ENCODE peak calls at places on chromosome 13, in four cellular contexts. N is colonic mucosa, G is pancreas, E is thyroid gland. Z is an unnamed sample. For H3K27me3, the result is how much of the 10 kb centered on the place peaks cover.

GRCh38 chr13:110616103-110617101 is 1.1 kb downstream of the NAXD start:
- DNase-seq in N (peak), G (peak), E (peak), Z (peak)

GRCh38 chr13:99822820-99823219 is 148.7 kb downstream of the ZIC5 start:
- DNase-seq in N (no peak), G (no peak), E (no peak), Z (no peak)

GRCh38 chr13:95137096-95137495 is 164.2 kb downstream of the ABCC4 start:
- DNase-seq in N (no peak), G (no peak), E (no peak), Z (no peak)

GRCh38 chr13:112688560-112689497 is 1.0 kb upstream of the ATP11A start:
- DNase-seq in N (peak), G (no peak), E (peak), Z (peak)

GRCh38 chr13:39942901-39943273 is 287.4 kb downstream of the COG6 start:
- DNase-seq in N (peak), G (peak), E (peak), Z (peak)

GRCh38 chr13:109154546-109154945 is 525.1 kb downstream of the MYO16 start:
- DNase-seq in N (no peak), G (no peak), E (peak), Z (no peak)

GRCh38 chr13:57633950-57634828 is 2.6 kb downstream of the PCDH17 start:
- DNase-seq in N (no peak), G (peak), E (no peak), Z (peak)

GRCh38 chr13:79225487-79226232 is 180.4 kb downstream of the RBM26 start:
- DNase-seq in N (no peak), G (no peak), E (no peak), Z (no peak)

GRCh38 chr13:51920267-51920666 is 58.5 kb downstream of the CCDC70 start:
- DNase-seq in N (no peak), G (no peak), E (no peak), Z (no peak)

GRCh38 chr13:44107357-44108121 is 227.8 kb downstream of the LACC1 start:
- DNase-seq in N (peak), G (no peak), E (no peak), Z (no peak)

GRCh38 chr13:29994911-29995601 is 144.6 kb upstream of the UBL3 start:
- DNase-seq in N (no peak), G (no peak), E (no peak), Z (peak)

GRCh38 chr13:74132768-74133656 is 1.2 kb downstream of the KLF12 start:
- DNase-seq in N (peak), G (no peak), E (peak), Z (peak)

GRCh38 chr13:45331981-45332830 is 8.8 kb downstream of the TPT1 start:
- DNase-seq in N (no peak), G (no peak), E (no peak), Z (no peak)

GRCh38 chr13:46992383-46992952 is 95.6 kb upstream of the HTR2A start:
- DNase-seq in N (no peak), G (no peak), E (no peak), Z (no peak)

GRCh38 chr13:21670006-21670882 is 629 bp upstream of the FGF9 start:
- DNase-seq in N (peak), G (peak), E (peak), Z (peak)

GRCh38 chr13:114338959-114339358 is 24.7 kb downstream of the CHAMP1 start:
- DNase-seq in N (no peak), G (no peak), E (no peak), Z (no peak)

GRCh38 chr13:107185889-107186288 is 618.0 kb upstream of the ARGLU1 start:
- DNase-seq in N (no peak), G (no peak), E (no peak), Z (no peak)

GRCh38 chr13:110232146-110232545 is 74.8 kb downstream of the COL4A1 start:
- DNase-seq in N (no peak), G (no peak), E (no peak), Z (no peak)

GRCh38 chr13:98279473-98280175 is 102.6 kb upstream of the RNF113B start:
- DNase-seq in N (no peak), G (no peak), E (peak), Z (no peak)

GRCh38 chr13:43991773-43992201 is 112.1 kb downstream of the LACC1 start:
- DNase-seq in N (no peak), G (no peak), E (no peak), Z (no peak)

GRCh38 chr13:98576963-98577822 is at the start of gene STK24:
- DNase-seq in N (peak), G (peak), E (peak), Z (peak)

GRCh38 chr13:95403349-95404140 is 102.3 kb upstream of the ABCC4 start:
- DNase-seq in N (no peak), G (no peak), E (peak), Z (no peak)

GRCh38 chr13:113941571-113942191 is 32.2 kb downstream of the C13orf46 start:
- DNase-seq in N (no peak), G (no peak), E (no peak), Z (no peak)

GRCh38 chr13:106109391-106109791 is 426.1 kb downstream of the EFNB2 start:
- DNase-seq in N (no peak), G (no peak), E (no peak), Z (no peak)

GRCh38 chr13:106155411-106155810 is 380.1 kb downstream of the EFNB2 start:
- DNase-seq in N (no peak), G (no peak), E (no peak), Z (no peak)

GRCh38 chr13:30119476-30119875 is 187.9 kb downstream of the KATNAL1 start:
- DNase-seq in N (no peak), G (no peak), E (no peak), Z (no peak)

GRCh38 chr13:95896302-95896701 is 156.9 kb downstream of the UGGT2 start:
- DNase-seq in N (no peak), G (no peak), E (no peak), Z (no peak)

GRCh38 chr13:67120872-67121531 is 109.1 kb downstream of the PCDH9 start:
- DNase-seq in N (no peak), G (no peak), E (no peak), Z (no peak)

GRCh38 chr13:113005076-113005865 is 36.3 kb downstream of the MCF2L start:
- DNase-seq in N (no peak), G (no peak), E (no peak), Z (no peak)

GRCh38 chr13:42617262-42617661 is 43.3 kb downstream of the TNFSF11 start:
- DNase-seq in N (no peak), G (no peak), E (no peak), Z (no peak)

GRCh38 chr13:100363874-100364273 is 224.7 kb downstream of the GGACT start:
- DNase-seq in N (no peak), G (no peak), E (no peak), Z (no peak)

GRCh38 chr13:33015275-33015674 is 948 bp upstream of the KL start:
- DNase-seq in N (no peak), G (no peak), E (no peak), Z (peak)

GRCh38 chr13:74067818-74068217 is 66.4 kb downstream of the KLF12 start:
- DNase-seq in N (no peak), G (no peak), E (no peak), Z (no peak)

GRCh38 chr13:29801737-29802305 is 48.6 kb downstream of the UBL3 start:
- DNase-seq in N (no peak), G (no peak), E (no peak), Z (no peak)

GRCh38 chr13:69474286-69474685 is 633.3 kb upstream of the ATXN8OS start:
- DNase-seq in N (no peak), G (no peak), E (no peak), Z (no peak)

GRCh38 chr13:97359181-97360057 is 74.5 kb upstream of the RAP2A start:
- DNase-seq in N (peak), G (no peak), E (peak), Z (no peak)

GRCh38 chr13:111484129-111484925 is 163.9 kb downstream of the TEX29 start:
- DNase-seq in N (peak), G (no peak), E (no peak), Z (no peak)

GRCh38 chr13:20702945-20703784 is at the start of gene IL17D:
- DNase-seq in N (peak), G (no peak), E (peak), Z (peak)

DNA sequence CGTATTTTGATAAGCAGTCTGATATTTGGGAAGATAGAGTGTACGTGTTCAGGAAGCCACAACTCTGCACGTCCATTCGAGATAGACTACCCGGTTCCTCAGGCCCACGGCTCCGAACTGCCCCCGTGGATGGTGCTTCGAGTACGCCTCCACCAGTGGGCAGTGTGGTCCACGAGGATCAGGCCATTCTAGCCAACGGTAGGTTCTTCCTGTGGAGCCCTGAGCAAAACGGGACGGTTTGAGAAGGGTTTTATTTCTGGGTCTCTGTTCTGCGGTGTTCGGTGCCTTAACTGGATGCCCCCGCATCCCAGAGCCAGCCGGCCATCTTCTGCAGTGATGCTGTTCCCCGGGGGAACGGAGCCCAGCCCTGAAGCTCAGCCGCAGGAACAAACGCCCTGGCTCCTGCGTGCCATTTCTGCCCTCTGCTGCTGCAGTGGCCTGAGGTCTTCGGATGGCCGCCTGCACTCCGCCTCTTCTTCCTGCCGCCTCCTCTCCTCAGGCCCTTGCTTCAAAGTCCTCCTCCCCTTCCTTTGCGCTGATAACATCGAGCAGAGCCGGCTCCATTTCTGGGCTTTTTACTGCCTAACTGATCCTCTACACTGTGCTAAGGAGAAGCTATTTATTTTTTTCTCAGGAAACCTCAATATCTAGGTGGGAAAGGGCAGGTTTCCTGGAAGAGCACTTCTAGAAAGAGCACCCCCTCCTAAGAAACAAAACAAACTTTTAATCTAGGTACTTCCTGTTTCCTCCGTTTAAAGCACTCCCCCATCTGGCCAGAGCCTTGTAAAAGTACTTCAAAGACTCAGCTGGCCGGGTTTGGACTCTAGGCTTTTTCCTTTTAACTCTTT is 36.2 kb upstream of the SLC46A3 start:
- DNase-seq in N (peak), G (no peak), E (no peak), Z (no peak)
- TF ChIP-seq CTCF in N (no peak), G (no peak), E (no peak), Z (no peak)

DNA sequence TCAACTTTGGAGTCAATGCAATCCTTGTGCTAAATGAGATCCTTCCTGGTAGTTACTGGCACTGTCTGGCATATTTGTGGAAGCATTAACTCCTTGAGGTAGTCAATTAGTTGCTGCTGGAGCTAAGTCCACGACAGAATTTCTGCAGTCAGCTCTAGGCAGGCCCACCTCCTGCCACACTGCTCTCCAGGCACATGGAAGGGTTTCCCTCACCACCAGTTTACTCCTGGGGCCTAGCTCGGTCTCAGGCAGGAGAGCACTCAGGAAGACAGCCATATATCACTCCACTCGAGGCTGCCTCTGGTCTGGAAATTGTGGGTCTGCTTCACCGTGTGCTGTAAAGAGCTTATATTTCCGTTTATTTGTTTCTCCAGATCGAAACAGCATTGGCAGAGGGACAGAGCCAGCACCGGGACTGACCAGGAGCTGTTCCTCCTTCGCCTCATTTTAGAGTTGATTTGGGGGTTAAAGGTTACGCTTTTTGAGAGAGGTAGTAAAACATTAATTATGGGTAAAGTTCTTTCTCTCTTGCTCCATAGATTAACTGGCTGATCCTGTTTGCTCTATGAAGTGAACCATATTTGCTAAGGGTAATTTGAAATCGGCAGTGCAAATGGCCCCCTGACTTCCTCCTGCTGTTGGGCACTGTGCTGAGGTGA is 20.6 kb upstream of the GTF3A start:
- DNase-seq in N (peak), G (peak), E (no peak), Z (no peak)
- H3K4me3 ChIP-seq in N (no peak), G (no peak), E (no peak), Z (no peak)

GRCh38 chr13:24746618-24747247 is 17.2 kb upstream of the RNF17 start:
- DNase-seq in N (no peak), G (no peak), E (no peak), Z (no peak)

GRCh38 chr13:24744247-24744646 is 19.7 kb upstream of the RNF17 start:
- DNase-seq in N (no peak), G (no peak), E (no peak), Z (no peak)

GRCh38 chr13:24747248-24748151 is 16.5 kb upstream of the RNF17 start:
- DNase-seq in N (no peak), G (no peak), E (no peak), Z (no peak)

GRCh38 chr13:24745516-24745860 is 18.5 kb upstream of the RNF17 start:
- DNase-seq in N (no peak), G (no peak), E (no peak), Z (no peak)

GRCh38 chr13:24745861-24746617 is 17.9 kb upstream of the RNF17 start:
- DNase-seq in N (no peak), G (no peak), E (no peak), Z (no peak)
- H3K27me3 ChIP-seq in N (under half), G (under half), E (under half), Z (under half)

DNA sequence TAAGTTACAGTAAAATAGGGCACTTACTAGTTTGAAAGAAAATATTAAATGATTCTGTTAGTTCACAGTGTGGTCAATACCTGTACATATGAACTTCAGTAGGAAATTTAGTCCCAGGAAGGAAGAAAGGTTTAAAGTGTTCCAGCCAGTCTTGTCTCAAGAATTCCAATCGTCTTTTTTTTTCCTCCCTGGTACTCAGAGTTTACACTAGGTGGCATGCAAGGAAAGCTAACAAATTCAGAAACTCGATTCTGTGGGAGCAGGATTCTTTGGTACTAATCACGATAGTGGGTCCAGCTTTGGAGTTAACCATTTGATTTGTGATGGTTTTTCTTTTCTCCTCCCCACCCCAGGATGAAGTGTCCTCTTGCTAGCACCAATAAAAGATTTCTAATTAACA is 43.6 kb downstream of the POLR1D start:
- DNase-seq in N (no peak), G (no peak), E (no peak), Z (no peak)
- TF ChIP-seq CTCF in N (no peak), G (no peak), E (no peak), Z (no peak)

GRCh38 chr13:27981006-27981708 is 7.3 kb downstream of the URAD start:
- DNase-seq in N (no peak), G (no peak), E (no peak), Z (no peak)
- H3K4me3 ChIP-seq in N (no peak), G (no peak), E (no peak), Z (no peak)

DNA sequence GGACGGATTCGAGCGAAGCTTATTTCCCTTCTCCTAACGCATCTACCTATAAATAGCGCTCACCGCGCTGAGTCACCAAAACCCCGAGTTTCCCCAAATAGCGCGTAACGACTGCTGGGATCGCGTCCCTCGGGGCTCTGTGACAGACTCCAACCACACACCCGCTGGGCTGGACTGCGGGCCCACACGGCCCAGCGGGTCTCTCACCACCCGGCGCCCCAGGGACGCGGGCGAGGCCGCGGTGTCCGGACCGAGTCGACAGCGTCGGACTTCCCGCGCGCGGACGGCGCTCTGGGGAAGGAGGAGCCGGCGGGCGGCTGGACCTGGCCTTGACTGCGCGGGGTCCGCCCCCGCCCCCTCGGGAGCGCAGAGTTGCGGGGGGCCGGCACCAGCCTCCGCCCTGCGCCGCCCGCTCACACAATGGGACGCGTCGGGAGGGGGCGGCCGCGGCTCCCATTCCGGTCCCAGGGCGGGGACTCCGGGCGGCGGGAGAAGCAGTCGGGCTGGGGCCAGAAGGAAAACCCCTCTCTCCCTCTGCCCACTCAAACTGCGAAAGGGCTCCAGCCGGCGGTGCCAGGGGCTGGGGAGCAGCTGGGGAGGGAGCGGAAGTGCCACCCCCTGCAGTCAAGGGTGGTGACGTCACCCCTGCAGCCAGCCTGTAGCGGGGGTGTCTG is 108.8 kb downstream of the KCNRG start:
- DNase-seq in N (peak), G (peak), E (peak), Z (peak)
- H3K27me3 ChIP-seq in N (under half), G (under half), E (under half), Z (under half)